ENCODE peak calls at places on chromosomes 4 and X, in seven cellular contexts. Z is H9, B is IMR-90, C is mesendoderm, Q is neuronal stem cell, D is H1, T is trophoblast cell. M is an unnamed sample.

GRCh38 chr4:82839624-82840023 is 41.0 kb upstream of the SCD5 start:
- DNase-seq in B (peak), D (no peak), C (no peak), Z (no peak), T (no peak), Q (no peak), M (peak)

GRCh38 chr4:184437988-184438774 is 36.2 kb downstream of the IRF2 start:
- DNase-seq in B (peak), Z (no peak), Q (no peak), D (no peak), C (no peak), T (no peak), M (no peak)

GRCh38 chr4:184358521-184359232 is 115.7 kb downstream of the IRF2 start:
- DNase-seq in B (no peak), Z (peak), T (no peak), C (no peak), D (no peak), Q (no peak), M (no peak)

GRCh38 chrX:49712577-49712976 is 16.8 kb upstream of the PAGE1 start:
- DNase-seq in Z (no peak), B (no peak), C (no peak), Q (no peak), T (no peak), D (no peak), M (no peak)

GRCh38 chr4:141102367-141102766 is 30.9 kb downstream of the RNF150 start:
- DNase-seq in T (peak), Z (no peak), Q (no peak), B (peak), C (peak), D (no peak), M (peak)

GRCh38 chrX:13219990-13220764 is 99.7 kb downstream of the ATXN3L start:
- DNase-seq in D (no peak), Z (no peak), B (peak), Q (no peak), C (no peak), T (no peak), M (peak)

GRCh38 chrX:104137496-104137895 is 19.3 kb downstream of the SLC25A53 start:
- DNase-seq in C (peak), T (no peak), D (no peak), Q (no peak), Z (no peak), B (no peak), M (peak)

GRCh38 chr4:183153190-183153916 is 54.3 kb downstream of the WWC2 start:
- DNase-seq in C (peak), Z (no peak), D (no peak), T (no peak), Q (no peak), B (no peak), M (no peak)

GRCh38 chrX:43870758-43871419 is 11.4 kb downstream of the MAOB start:
- DNase-seq in T (no peak), D (no peak), B (no peak), Q (no peak), Z (no peak), C (no peak), M (no peak)

GRCh38 chr4:13173974-13174373 is 310.2 kb downstream of the RAB28 start:
- DNase-seq in Z (no peak), Q (no peak), D (no peak), C (no peak), T (no peak), B (no peak), M (no peak)

GRCh38 chr4:185950891-185951290 is 118.1 kb upstream of the TLR3 start:
- DNase-seq in B (no peak), T (no peak), D (no peak), C (no peak), Z (no peak), Q (no peak), M (no peak)

GRCh38 chr4:169068423-169068822 is 58.4 kb upstream of the CBR4 start:
- DNase-seq in D (no peak), Q (no peak), C (no peak), B (no peak), T (peak), Z (peak), M (no peak)

GRCh38 chr4:153759407-153760226 is at the start of gene RNF175:
- DNase-seq in T (no peak), Q (no peak), D (no peak), C (peak), B (no peak), Z (peak), M (no peak)

GRCh38 chr4:155966661-155967060 is 13.0 kb upstream of the CTSO start:
- DNase-seq in B (no peak), Z (no peak), T (no peak), D (no peak), C (no peak), Q (no peak), M (peak)

GRCh38 chrX:4225086-4225485 is 511.6 kb upstream of the PRKX start:
- DNase-seq in C (no peak), Q (no peak), B (no peak), Z (no peak), D (no peak), T (no peak), M (no peak)

GRCh38 chrX:150202641-150203248 is 160.4 kb upstream of the MAMLD1 start:
- DNase-seq in Z (no peak), T (peak), Q (no peak), B (peak), D (no peak), C (no peak), M (peak)

GRCh38 chr4:16067515-16067914 is 16.3 kb downstream of the PROM1 start:
- DNase-seq in Q (no peak), Z (no peak), T (no peak), C (no peak), D (no peak), B (no peak), M (no peak)

GRCh38 chrX:13212191-13212651 is 107.6 kb downstream of the ATXN3L start:
- DNase-seq in B (peak), T (no peak), D (no peak), Z (no peak), Q (no peak), C (no peak), M (peak)

GRCh38 chr4:21046121-21046520 is 345.9 kb downstream of the PACRGL start:
- DNase-seq in Q (no peak), Z (no peak), C (no peak), B (no peak), T (no peak), D (no peak), M (peak)

GRCh38 chr4:8050180-8050554 is 108.4 kb downstream of the ABLIM2 start:
- DNase-seq in C (no peak), T (no peak), B (no peak), D (no peak), Q (no peak), Z (no peak), M (no peak)

GRCh38 chr4:11698846-11699590 is 270.3 kb upstream of the HS3ST1 start:
- DNase-seq in B (peak), T (peak), C (peak), Q (no peak), Z (no peak), D (no peak), M (peak)

GRCh38 chr4:35872273-35872672 is 372.0 kb downstream of the ARAP2 start:
- DNase-seq in D (no peak), Q (no peak), C (no peak), T (no peak), Z (no peak), B (no peak), M (no peak)

GRCh38 chrX:74179071-74179470 is 124.9 kb upstream of the ZCCHC13 start:
- DNase-seq in Q (no peak), T (no peak), C (no peak), Z (no peak), B (peak), D (no peak), M (peak)

GRCh38 chr4:37770016-37770415 is 56.5 kb upstream of the PGM2 start:
- DNase-seq in D (no peak), Z (no peak), C (no peak), T (no peak), B (peak), Q (no peak), M (no peak)

GRCh38 chrX:23292979-23293651 is 41.5 kb upstream of the PTCHD1 start:
- DNase-seq in D (no peak), T (no peak), C (no peak), Z (no peak), B (no peak), Q (no peak), M (no peak)

GRCh38 chrX:23286731-23287130 is 47.9 kb upstream of the PTCHD1 start:
- DNase-seq in D (no peak), Q (no peak), B (no peak), Z (no peak), T (no peak), C (no peak), M (no peak)

DNA sequence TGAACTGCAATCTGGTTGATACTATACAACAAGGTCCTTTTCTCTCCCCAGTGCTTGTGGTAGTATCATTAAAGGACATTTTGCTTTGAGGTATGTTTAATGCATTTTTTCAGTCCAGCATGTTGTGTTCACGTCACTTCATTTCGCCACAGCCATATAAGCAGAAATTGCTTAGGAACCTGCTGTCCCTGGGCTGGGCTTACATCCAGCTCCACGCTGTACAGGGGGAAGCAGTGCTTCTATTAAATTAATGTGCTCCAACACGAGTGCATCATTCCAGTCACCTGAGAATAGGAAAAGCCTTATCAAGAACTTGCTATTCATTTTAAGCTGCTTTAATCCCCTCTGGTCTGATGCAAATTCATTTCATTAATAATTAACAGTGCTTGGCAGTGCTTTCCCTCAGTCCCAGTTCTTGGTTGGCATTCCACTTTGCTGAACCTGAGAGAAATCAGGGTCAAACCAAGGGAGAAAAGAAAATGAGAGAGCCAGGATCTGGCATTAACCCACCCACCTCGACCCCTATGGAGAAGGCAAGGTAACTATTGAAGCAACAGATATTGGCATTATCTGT is 47.4 kb upstream of the PTCHD1 start:
- DNase-seq in T (no peak), B (no peak), Z (no peak), D (no peak), C (no peak), Q (no peak), M (no peak)
- H2BK120ac ChIP-seq in T (no peak), B (no peak), Z (no peak), D (no peak), C (no peak), Q (no peak), M (no peak)

GRCh38 chr4:103721251-103721650 is 1.5 kb upstream of the TACR3 start:
- DNase-seq in B (no peak), T (peak), Q (no peak), C (peak), D (no peak), Z (no peak), M (no peak)
- H2BK120ac ChIP-seq in B (no peak), T (no peak), Q (no peak), C (no peak), D (no peak), Z (no peak), M (no peak)

GRCh38 chr4:122959441-122959840 is 37.0 kb upstream of the NUDT6 start:
- DNase-seq in Q (no peak), Z (no peak), C (no peak), D (no peak), T (no peak), B (no peak), M (peak)

GRCh38 chr4:122963222-122963621 is 40.8 kb upstream of the NUDT6 start:
- DNase-seq in D (no peak), Z (no peak), C (no peak), Q (no peak), B (peak), T (no peak), M (peak)

GRCh38 chr4:122953924-122954323 is 31.5 kb upstream of the NUDT6 start:
- DNase-seq in D (no peak), T (no peak), B (no peak), C (no peak), Q (no peak), Z (no peak), M (no peak)

GRCh38 chr4:122960298-122960985 is 38.0 kb upstream of the NUDT6 start:
- DNase-seq in D (no peak), Q (no peak), B (peak), T (no peak), C (no peak), Z (no peak), M (peak)

GRCh38 chr4:122958505-122958904 is 36.1 kb upstream of the NUDT6 start:
- DNase-seq in C (peak), Z (no peak), B (no peak), D (no peak), T (no peak), Q (no peak), M (no peak)
- H2BK120ac ChIP-seq in C (no peak), Z (no peak), B (peak), D (no peak), T (no peak), Q (no peak), M (peak)

GRCh38 chrX:133248177-133248576 is 30.0 kb upstream of the TFDP3 start:
- DNase-seq in B (no peak), Q (no peak), T (no peak), D (no peak), C (no peak), Z (no peak), M (no peak)
- H2BK120ac ChIP-seq in B (no peak), Q (no peak), T (no peak), D (no peak), C (no peak), Z (no peak), M (no peak)

GRCh38 chr4:142420461-142421095 is 425.5 kb downstream of the INPP4B start:
- DNase-seq in C (no peak), B (no peak), D (no peak), T (no peak), Z (no peak), Q (no peak), M (no peak)
- H2BK120ac ChIP-seq in C (no peak), B (no peak), D (no peak), T (no peak), Z (no peak), Q (no peak), M (no peak)